ENCODE peak calls at places on chromosomes 11 and 22, in ten cellular contexts. F is right lobe of liver; H is mucosa of descending colon; V is testis; J is transverse colon; A is Panc1; C is CD8-positive, alpha-beta memory T cell; N is tibial artery; O is fibroblast of lung; Q is HCT116. U is an unnamed sample. For H3K36me3, H3K4me1 and H3K9me3, the result is how much of the 10 kb centered on the place peaks cover.

GRCh38 chr11:102864724-102865123 is 10.1 kb downstream of the MMP12 start:
- DNase-seq in F (no peak), H (no peak), V (no peak), J (no peak), A (no peak), C (no peak), N (no peak), O (no peak), Q (no peak), U (no peak)

GRCh38 chr11:1749787-1750351 is 526 bp downstream of the IFITM10 start:
- DNase-seq in F (no peak), H (no peak), V (no peak), J (peak), A (no peak), C (no peak), N (peak), O (peak), Q (no peak), U (no peak)

GRCh38 chr11:118910309-118911112 is 15.2 kb downstream of the BCL9L start:
- DNase-seq in F (no peak), H (peak), V (peak), J (peak), A (no peak), C (peak), N (peak), O (peak), Q (no peak), U (peak)

GRCh38 chr22:39135092-39135896 is 17.2 kb downstream of the CBX7 start:
- DNase-seq in F (no peak), H (no peak), V (no peak), J (peak), A (no peak), C (no peak), N (no peak), O (peak), Q (peak), U (peak)

GRCh38 chr22:43996170-43996980 is 27.7 kb upstream of the PARVB start:
- DNase-seq in F (peak), H (peak), V (peak), J (peak), A (no peak), C (peak), N (peak), O (no peak), Q (no peak), U (no peak)

GRCh38 chr22:30182833-30183232 is 63.7 kb downstream of the LIF start:
- DNase-seq in F (no peak), H (no peak), V (no peak), J (no peak), A (no peak), C (no peak), N (no peak), O (peak), Q (no peak), U (no peak)

GRCh38 chr11:78465169-78465942 is 47.7 kb upstream of the GAB2 start:
- DNase-seq in F (peak), H (no peak), V (no peak), J (peak), A (no peak), C (peak), N (no peak), O (no peak), Q (no peak), U (no peak)

GRCh38 chr11:12075822-12076821 is 34.3 kb upstream of the MICAL2 start:
- DNase-seq in F (no peak), H (no peak), V (no peak), J (peak), A (no peak), C (no peak), N (peak), O (peak), Q (no peak), U (no peak)

GRCh38 chr22:44291265-44292006 is 21.3 kb downstream of the SHISAL1 start:
- DNase-seq in F (no peak), H (no peak), V (no peak), J (no peak), A (no peak), C (no peak), N (no peak), O (no peak), Q (no peak), U (no peak)

GRCh38 chr11:9982796-9983579 is 311.0 kb downstream of the SBF2 start:
- DNase-seq in F (no peak), H (peak), V (no peak), J (peak), A (no peak), C (no peak), N (no peak), O (peak), Q (peak), U (peak)

GRCh38 chr22:19629331-19629719 is 85.0 kb upstream of the SEPTIN5 start:
- DNase-seq in F (no peak), H (no peak), V (no peak), J (no peak), A (no peak), C (no peak), N (no peak), O (no peak), Q (no peak), U (no peak)

GRCh38 chr11:76233936-76234703 is 27.8 kb upstream of the WNT11 start:
- DNase-seq in F (no peak), H (peak), V (peak), J (peak), A (no peak), C (no peak), N (peak), O (peak), Q (no peak), U (no peak)

GRCh38 chr11:64539239-64539638 is 51.8 kb upstream of the SLC22A12 start:
- DNase-seq in F (no peak), H (no peak), V (no peak), J (no peak), A (no peak), C (no peak), N (no peak), O (no peak), Q (no peak), U (no peak)

GRCh38 chr11:72738199-72739141 is 13.7 kb downstream of the ARAP1 start:
- DNase-seq in F (peak), H (no peak), V (peak), J (no peak), A (no peak), C (no peak), N (no peak), O (peak), Q (no peak), U (no peak)

GRCh38 chr11:107014871-107015270 is 3.4 kb downstream of the GUCY1A2 start:
- DNase-seq in F (no peak), H (no peak), V (no peak), J (no peak), A (no peak), C (no peak), N (no peak), O (peak), Q (no peak), U (no peak)

GRCh38 chr11:92152245-92152644 is 72.4 kb upstream of the FAT3 start:
- DNase-seq in F (no peak), H (no peak), V (no peak), J (no peak), A (no peak), C (no peak), N (no peak), O (no peak), Q (no peak), U (no peak)

GRCh38 chr11:98003606-98004371 is 1017.0 kb upstream of the CNTN5 start:
- DNase-seq in F (no peak), H (no peak), V (no peak), J (no peak), A (no peak), C (no peak), N (no peak), O (no peak), Q (no peak), U (no peak)

GRCh38 chr11:79437274-79437980 is 3.4 kb downstream of the TENM4 start:
- DNase-seq in F (peak), H (peak), V (peak), J (peak), A (no peak), C (no peak), N (peak), O (peak), Q (no peak), U (peak)

GRCh38 chr11:4025248-4025956 is 69.2 kb upstream of the RRM1 start:
- DNase-seq in F (no peak), H (no peak), V (no peak), J (no peak), A (no peak), C (no peak), N (no peak), O (peak), Q (no peak), U (no peak)

GRCh38 chr11:131385763-131386394 is 15.5 kb downstream of the NTM start:
- DNase-seq in F (no peak), H (no peak), V (no peak), J (no peak), A (no peak), C (no peak), N (no peak), O (no peak), Q (no peak), U (no peak)

GRCh38 chr22:48089601-48090331 is 1327.3 kb downstream of the TBC1D22A start:
- DNase-seq in F (no peak), H (peak), V (peak), J (no peak), A (no peak), C (no peak), N (peak), O (peak), Q (no peak), U (no peak)

GRCh38 chr11:131943296-131943695 is 572.9 kb downstream of the NTM start:
- DNase-seq in F (no peak), H (no peak), V (no peak), J (no peak), A (no peak), C (no peak), N (no peak), O (no peak), Q (no peak), U (no peak)

GRCh38 chr11:44899959-44900358 is 50.7 kb downstream of the TP53I11 start:
- DNase-seq in F (no peak), H (peak), V (peak), J (peak), A (no peak), C (no peak), N (no peak), O (peak), Q (peak), U (peak)

GRCh38 chr11:36053901-36054300 is 110.0 kb downstream of the LDLRAD3 start:
- DNase-seq in F (no peak), H (no peak), V (no peak), J (no peak), A (no peak), C (no peak), N (no peak), O (peak), Q (no peak), U (no peak)

GRCh38 chr11:14148653-14149273 is 186.2 kb downstream of the SPON1 start:
- DNase-seq in F (no peak), H (no peak), V (no peak), J (no peak), A (peak), C (no peak), N (no peak), O (peak), Q (peak), U (peak)

GRCh38 chr11:78586452-78587046 is 11.9 kb upstream of the NARS2 start:
- DNase-seq in F (no peak), H (no peak), V (no peak), J (no peak), A (no peak), C (no peak), N (no peak), O (peak), Q (no peak), U (no peak)

GRCh38 chr11:117269856-117270255 is 21.3 kb upstream of the BACE1-AS start:
- DNase-seq in F (no peak), H (no peak), V (no peak), J (no peak), A (no peak), C (no peak), N (no peak), O (no peak), Q (no peak), U (no peak)

GRCh38 chr22:29626497-29627195 is 23.2 kb downstream of the NF2 start:
- DNase-seq in F (no peak), H (no peak), V (no peak), J (no peak), A (no peak), C (no peak), N (no peak), O (peak), Q (no peak), U (no peak)

GRCh38 chr11:115581871-115582639 is 77.8 kb upstream of the CADM1 start:
- DNase-seq in F (no peak), H (peak), V (no peak), J (peak), A (peak), C (no peak), N (no peak), O (peak), Q (no peak), U (no peak)

GRCh38 chr11:75577198-75577597 is 15.1 kb downstream of the SERPINH1 start:
- DNase-seq in F (peak), H (peak), V (peak), J (peak), A (no peak), C (peak), N (no peak), O (no peak), Q (no peak), U (no peak)

GRCh38 chr11:62627718-62628117 is 5.9 kb upstream of the B3GAT3 start:
- DNase-seq in F (no peak), H (no peak), V (no peak), J (no peak), A (no peak), C (no peak), N (no peak), O (no peak), Q (no peak), U (no peak)
- H3K36me3 ChIP-seq in F (under half), H (under half), V (under half), J (under half), A (under half), C (half or more), N (half or more), O (under half), Q (half or more), U (half or more)

GRCh38 chr11:69008774-69009440 is 4.1 kb downstream of the MRGPRF start:
- DNase-seq in F (peak), H (peak), V (peak), J (peak), A (no peak), C (no peak), N (peak), O (peak), Q (peak), U (no peak)
- H3K4me1 ChIP-seq in F (under half), H (under half), V (under half), J (under half), A (under half), C (under half), N (half or more), O (under half), Q (half or more), U (under half)

GRCh38 chr11:2817431-2817830 is 68.1 kb downstream of the CDKN1C start:
- DNase-seq in F (peak), H (no peak), V (no peak), J (no peak), A (no peak), C (no peak), N (no peak), O (no peak), Q (no peak), U (no peak)

GRCh38 chr11:2816941-2817421 is 68.6 kb downstream of the CDKN1C start:
- DNase-seq in F (peak), H (no peak), V (peak), J (peak), A (no peak), C (no peak), N (no peak), O (peak), Q (no peak), U (no peak)

GRCh38 chr11:2815762-2816496 is 69.6 kb downstream of the CDKN1C start:
- DNase-seq in F (peak), H (no peak), V (no peak), J (no peak), A (no peak), C (no peak), N (no peak), O (no peak), Q (no peak), U (no peak)

GRCh38 chr11:2818021-2818420 is 67.6 kb downstream of the CDKN1C start:
- DNase-seq in F (peak), H (no peak), V (no peak), J (no peak), A (no peak), C (no peak), N (no peak), O (no peak), Q (no peak), U (no peak)

GRCh38 chr11:2816517-2816916 is 69.1 kb downstream of the CDKN1C start:
- DNase-seq in F (no peak), H (no peak), V (no peak), J (no peak), A (no peak), C (no peak), N (no peak), O (no peak), Q (no peak), U (no peak)
- H3K9me3 ChIP-seq in F (under half), H (under half), V (under half), J (under half), A (under half), C (under half), N (under half), O (under half), Q (under half), U (under half)

GRCh38 chr11:83403990-83404389 is 117.8 kb upstream of the CCDC90B start:
- DNase-seq in F (no peak), H (no peak), V (no peak), J (no peak), A (no peak), C (no peak), N (no peak), O (no peak), Q (no peak), U (peak)

GRCh38 chr11:83409476-83409875 is 123.3 kb upstream of the CCDC90B start:
- DNase-seq in F (no peak), H (no peak), V (no peak), J (no peak), A (no peak), C (no peak), N (no peak), O (no peak), Q (no peak), U (no peak)

GRCh38 chr11:83410605-83411565 is 124.7 kb upstream of the CCDC90B start:
- DNase-seq in F (no peak), H (no peak), V (no peak), J (no peak), A (no peak), C (no peak), N (no peak), O (no peak), Q (no peak), U (no peak)

GRCh38 chr11:83408946-83409345 is 122.8 kb upstream of the CCDC90B start:
- DNase-seq in F (no peak), H (no peak), V (no peak), J (no peak), A (no peak), C (no peak), N (no peak), O (no peak), Q (no peak), U (no peak)

GRCh38 chr11:83409891-83410290 is 123.7 kb upstream of the CCDC90B start:
- DNase-seq in F (no peak), H (no peak), V (no peak), J (no peak), A (no peak), C (no peak), N (no peak), O (no peak), Q (no peak), U (no peak)
- H3K36me3 ChIP-seq in F (under half), H (under half), V (under half), J (under half), A (under half), C (under half), N (under half), O (under half), Q (under half), U (under half)

GRCh38 chr22:46589871-46590271 is 30.3 kb upstream of the GRAMD4 start:
- DNase-seq in F (peak), H (no peak), V (no peak), J (no peak), A (no peak), C (no peak), N (no peak), O (no peak), Q (no peak), U (no peak)

GRCh38 chr22:46593211-46593676 is 26.9 kb upstream of the GRAMD4 start:
- DNase-seq in F (peak), H (peak), V (peak), J (peak), A (no peak), C (no peak), N (peak), O (no peak), Q (no peak), U (no peak)

GRCh38 chr22:46590334-46590733 is 29.9 kb upstream of the GRAMD4 start:
- DNase-seq in F (peak), H (no peak), V (no peak), J (no peak), A (no peak), C (no peak), N (no peak), O (no peak), Q (no peak), U (no peak)

GRCh38 chr22:46592390-46592872 is 27.8 kb upstream of the GRAMD4 start:
- DNase-seq in F (no peak), H (peak), V (no peak), J (peak), A (no peak), C (peak), N (no peak), O (peak), Q (no peak), U (no peak)

DNA sequence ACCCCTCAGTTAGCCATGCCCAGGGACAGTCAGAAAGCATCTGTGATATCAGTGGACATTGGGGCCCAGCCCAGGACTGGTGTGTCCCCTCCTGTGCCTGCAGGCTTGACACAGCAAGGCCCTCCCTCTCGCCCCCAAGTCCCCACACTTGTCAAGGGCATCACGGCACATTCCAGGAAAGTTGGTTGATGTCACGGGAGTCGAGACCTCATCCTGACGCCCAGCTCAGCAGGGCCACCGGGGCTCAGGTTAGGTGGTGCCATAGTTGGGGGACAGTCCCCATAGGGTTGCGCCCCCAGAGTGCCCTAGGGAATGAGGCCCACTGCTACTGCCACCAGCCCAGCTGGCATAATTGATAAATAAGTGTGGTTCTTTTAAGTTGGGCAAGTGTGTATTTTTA is 28.3 kb upstream of the GRAMD4 start:
- DNase-seq in F (no peak), H (no peak), V (no peak), J (no peak), A (no peak), C (no peak), N (no peak), O (no peak), Q (no peak), U (no peak)
- H3K4me1 ChIP-seq in F (under half), H (under half), V (under half), J (under half), A (under half), C (under half), N (under half), O (under half), Q (under half), U (under half)

DNA sequence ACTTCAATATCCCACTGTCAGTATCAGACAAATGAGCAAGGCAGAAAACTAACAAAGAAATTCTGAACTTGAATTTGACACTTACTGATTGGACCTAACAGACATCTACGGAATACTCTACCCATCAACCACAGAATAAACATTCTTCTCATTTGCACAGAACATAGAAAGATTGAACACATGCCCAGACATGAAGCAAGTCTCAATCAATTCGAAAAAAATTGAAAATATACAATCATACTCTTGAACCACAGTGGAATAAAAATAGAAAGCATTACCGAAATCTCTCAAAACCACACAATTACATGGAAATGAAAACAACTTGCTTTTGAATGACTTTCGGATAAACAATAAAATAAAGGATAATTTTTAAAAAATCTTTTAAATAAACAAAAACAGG is 17.8 kb downstream of the RAB38 start:
- DNase-seq in F (no peak), H (no peak), V (no peak), J (no peak), A (no peak), C (no peak), N (no peak), O (peak), Q (no peak), U (no peak)
- H3K9me3 ChIP-seq in F (under half), H (under half), V (under half), J (under half), A (under half), C (under half), N (under half), O (under half), Q (under half), U (under half)

DNA sequence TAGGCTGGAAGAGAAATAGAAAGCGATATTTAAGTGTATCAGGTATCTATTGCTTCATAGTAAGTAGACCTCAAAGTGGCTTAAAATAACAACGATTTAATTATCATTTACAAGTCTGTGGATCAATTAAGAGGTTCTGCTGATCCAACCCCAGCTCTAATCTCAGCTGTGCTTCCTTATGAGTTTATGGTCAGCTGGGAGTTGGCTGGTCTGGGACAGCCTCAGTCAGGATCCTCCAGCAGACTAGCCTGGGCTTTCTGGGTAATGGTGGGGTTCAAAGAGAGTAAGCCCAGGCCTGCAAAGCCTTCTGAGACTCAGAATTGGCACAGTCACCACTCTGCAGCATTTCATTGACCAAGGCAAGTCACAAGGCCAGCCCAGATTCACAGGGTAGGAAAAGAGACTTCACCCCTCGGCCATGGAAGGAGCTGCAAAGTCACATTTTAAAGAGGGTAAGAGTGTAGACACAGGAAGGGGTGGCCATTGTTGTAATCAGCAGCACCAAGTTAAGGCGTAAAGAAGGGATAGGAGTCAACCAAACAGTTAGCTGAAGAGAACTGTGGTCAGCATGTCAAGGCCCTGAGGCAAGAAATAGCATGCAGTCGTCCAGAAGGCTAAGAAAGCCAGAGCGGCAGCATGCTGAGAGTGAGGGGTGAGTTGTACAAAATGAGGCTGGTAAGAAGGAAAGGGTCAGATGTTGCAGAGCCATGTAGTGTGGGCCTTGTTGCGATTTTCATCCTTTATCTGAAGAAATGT is 168.2 kb downstream of the ETS1 start:
- DNase-seq in F (no peak), H (peak), V (no peak), J (no peak), A (no peak), C (no peak), N (no peak), O (no peak), Q (no peak), U (no peak)
- H3K36me3 ChIP-seq in F (under half), H (under half), V (under half), J (under half), A (under half), C (under half), N (under half), O (under half), Q (under half), U (under half)

U was measured in HAP-1.